ENCODE peak calls at places on chromosomes 4 and X, in six cellular contexts. L, D, G, Z, A and N are unnamed samples.

GRCh38 chr4:11009281-11009680 is 324.7 kb upstream of the CLNK start:
- DNase-seq in L (no peak), D (no peak), G (no peak), Z (no peak), A (no peak), N (no peak)

GRCh38 chr4:29539226-29539625 is 1180.9 kb upstream of the PCDH7 start:
- DNase-seq in L (no peak), D (no peak), G (no peak), Z (no peak), A (no peak), N (no peak)

GRCh38 chr4:65623509-65623908 is 46.8 kb downstream of the EPHA5 start:
- DNase-seq in L (peak), D (no peak), G (peak), Z (peak), A (no peak), N (no peak)

GRCh38 chr4:181845617-181846016 is 397.6 kb upstream of the TENM3 start:
- DNase-seq in L (no peak), D (no peak), G (no peak), Z (no peak), A (no peak), N (no peak)

GRCh38 chrX:106931831-106932491 is 11.8 kb downstream of the CLDN2 start:
- DNase-seq in L (no peak), D (no peak), G (peak), Z (peak), A (no peak), N (no peak)

GRCh38 chr4:6538586-6538985 is 36.4 kb upstream of the MAN2B2 start:
- DNase-seq in L (no peak), D (no peak), G (no peak), Z (no peak), A (no peak), N (peak)

GRCh38 chr4:124144302-124144701 is 568.2 kb downstream of the ANKRD50 start:
- DNase-seq in L (no peak), D (no peak), G (no peak), Z (no peak), A (no peak), N (no peak)

GRCh38 chrX:140572724-140573123 is 67.9 kb upstream of the SOX3 start:
- DNase-seq in L (peak), D (peak), G (peak), Z (peak), A (no peak), N (peak)

GRCh38 chr4:7336067-7336569 is 98.6 kb downstream of the PSAPL1 start:
- DNase-seq in L (no peak), D (no peak), G (no peak), Z (no peak), A (no peak), N (no peak)

GRCh38 chr4:69951602-69952001 is 13.9 kb downstream of the CSN2 start:
- DNase-seq in L (no peak), D (no peak), G (no peak), Z (no peak), A (no peak), N (no peak)

GRCh38 chr4:108851346-108851745 is 88.5 kb upstream of the ETNPPL start:
- DNase-seq in L (no peak), D (no peak), G (no peak), Z (no peak), A (no peak), N (no peak)

GRCh38 chrX:132023896-132024386 is 839 bp downstream of the STK26 start:
- DNase-seq in L (peak), D (no peak), G (peak), Z (no peak), A (peak), N (peak)

GRCh38 chr4:163895369-163896005 is 401.0 kb downstream of the TMA16 start:
- DNase-seq in L (no peak), D (no peak), G (no peak), Z (no peak), A (peak), N (peak)

GRCh38 chr4:532588-533317 is 33.7 kb downstream of the PIGG start:
- DNase-seq in L (no peak), D (no peak), G (peak), Z (no peak), A (no peak), N (no peak)

GRCh38 chr4:98242538-98242937 is 18.6 kb upstream of the RAP1GDS1 start:
- DNase-seq in L (no peak), D (no peak), G (no peak), Z (no peak), A (no peak), N (no peak)

GRCh38 chr4:184356366-184356765 is 118.0 kb downstream of the IRF2 start:
- DNase-seq in L (no peak), D (no peak), G (no peak), Z (no peak), A (no peak), N (no peak)

GRCh38 chr4:6576512-6576911 is 1.5 kb downstream of the MAN2B2 start:
- DNase-seq in L (no peak), D (no peak), G (no peak), Z (no peak), A (no peak), N (peak)

GRCh38 chr4:121736735-121737351 is 28.1 kb downstream of the SMIM43 start:
- DNase-seq in L (peak), D (peak), G (peak), Z (no peak), A (no peak), N (peak)

GRCh38 chr4:139858436-139859225 is 193.0 kb downstream of the MGST2 start:
- DNase-seq in L (no peak), D (no peak), G (no peak), Z (peak), A (no peak), N (no peak)

GRCh38 chr4:110120506-110120905 is 77.9 kb downstream of the ELOVL6 start:
- DNase-seq in L (no peak), D (no peak), G (no peak), Z (no peak), A (no peak), N (no peak)

GRCh38 chrX:113421432-113421831 is 580.8 kb upstream of the AMOT start:
- DNase-seq in L (no peak), D (no peak), G (no peak), Z (peak), A (no peak), N (no peak)

GRCh38 chr4:102350634-102351033 is 5.4 kb upstream of the SLC39A8 start:
- DNase-seq in L (no peak), D (no peak), G (no peak), Z (no peak), A (no peak), N (no peak)

GRCh38 chr4:89356086-89356485 is 48.5 kb upstream of the GPRIN3 start:
- DNase-seq in L (no peak), D (no peak), G (no peak), Z (no peak), A (no peak), N (no peak)

GRCh38 chrX:149871940-149872339 is 9.0 kb upstream of the MAGEA8 start:
- DNase-seq in L (peak), D (peak), G (peak), Z (no peak), A (peak), N (peak)

GRCh38 chrX:102841706-102842003 is 95.4 kb upstream of the RAB40AL start:
- DNase-seq in L (no peak), D (no peak), G (no peak), Z (no peak), A (no peak), N (no peak)

GRCh38 chrX:104335765-104336164 is 81.0 kb upstream of the ESX1 start:
- DNase-seq in L (peak), D (no peak), G (peak), Z (no peak), A (no peak), N (no peak)

GRCh38 chr4:150948710-150949109 is 66.4 kb downstream of the LRBA start:
- DNase-seq in L (no peak), D (no peak), G (no peak), Z (no peak), A (no peak), N (no peak)

GRCh38 chrX:54808109-54808604 is 612 bp downstream of the MAGED2 start:
- DNase-seq in L (no peak), D (peak), G (peak), Z (no peak), A (no peak), N (peak)

GRCh38 chr4:21451032-21451431 is 497.5 kb downstream of the KCNIP4 start:
- DNase-seq in L (peak), D (no peak), G (peak), Z (peak), A (no peak), N (peak)

GRCh38 chrX:12956704-12957541 is 18.0 kb upstream of the TMSB4X start:
- DNase-seq in L (peak), D (peak), G (peak), Z (no peak), A (no peak), N (peak)

GRCh38 chrX:152619897-152620296 is 17.8 kb upstream of the GABRQ start:
- DNase-seq in L (no peak), D (no peak), G (no peak), Z (no peak), A (no peak), N (no peak)